ENCODE peak calls at places on chromosomes 2 and 18, in eight cellular contexts. A is T-helper 2 cell; P is GM12864; U is HCEC 1CT; F is mucosa of gallbladder; D is H9; B is stimulated activated CD8-positive, alpha-beta memory T cell treated with anti-CD3 and anti-CD28 coated beads, Interleukin-4, amount 100 ng/mL, for 4 hours; L is small intestine. I is an unnamed sample.

GRCh38 chr2:12715258-12715865 is 1.4 kb upstream of the TRIB2 start:
- DNase-seq in P (no peak), L (no peak), U (no peak), A (no peak), B (no peak), F (no peak), D (no peak), I (no peak)

GRCh38 chr2:238484522-238485452 is 58.1 kb downstream of the ASB1 start:
- DNase-seq in A (no peak), P (no peak), L (no peak), U (no peak), F (peak; percentile 8), B (no peak), D (peak; percentile 23), I (no peak)

GRCh38 chr2:137357641-137358040 is 592.3 kb downstream of the THSD7B start:
- DNase-seq in B (no peak), L (no peak), P (no peak), U (no peak), D (no peak), F (no peak), A (no peak), I (no peak)

GRCh38 chr18:66271927-66272326 is 332.0 kb downstream of the CDH19 start:
- DNase-seq in B (no peak), A (no peak), P (no peak), F (no peak), U (no peak), D (peak; percentile 84), L (no peak), I (no peak)

GRCh38 chr2:233426619-233427342 is 72.5 kb downstream of the DGKD start:
- DNase-seq in L (peak; percentile 58), F (no peak), A (no peak), P (no peak), U (peak; percentile 80), D (no peak), B (peak; percentile 31), I (peak; percentile 22)

GRCh38 chr2:109185801-109186570 is 57.0 kb downstream of the SH3RF3 start:
- DNase-seq in D (no peak), P (no peak), A (no peak), B (no peak), F (peak; percentile 46), L (no peak), U (peak; percentile 67), I (peak; percentile 56)

GRCh38 chr2:190415794-190416729 is 7.9 kb downstream of the MFSD6 start:
- DNase-seq in F (no peak), B (no peak), L (peak; percentile 29), D (no peak), A (no peak), P (no peak), U (no peak), I (no peak)

GRCh38 chr2:20599861-20600461 is 50.9 kb downstream of the HS1BP3 start:
- DNase-seq in B (no peak), P (no peak), F (no peak), A (no peak), U (no peak), D (no peak), L (no peak), I (no peak)

GRCh38 chr2:171254666-171255065 is 94.0 kb upstream of the TLK1 start:
- DNase-seq in D (no peak), A (no peak), U (no peak), L (no peak), P (no peak), F (no peak), B (no peak), I (no peak)

GRCh38 chr18:50629148-50629631 is 69.3 kb downstream of the MAPK4 start:
- DNase-seq in A (no peak), D (no peak), B (no peak), F (no peak), L (no peak), U (no peak), P (no peak), I (no peak)

GRCh38 chr2:73004466-73004865 is 67.0 kb downstream of the SFXN5 start:
- DNase-seq in U (no peak), P (no peak), B (no peak), F (no peak), D (peak; percentile 25), L (no peak), A (no peak), I (no peak)

GRCh38 chr18:9175115-9175514 is 38.5 kb downstream of the ANKRD12 start:
- DNase-seq in B (no peak), F (no peak), L (no peak), P (no peak), U (no peak), A (no peak), D (no peak), I (no peak)

GRCh38 chr2:98465456-98466201 is 21.0 kb downstream of the INPP4A start:
- DNase-seq in U (no peak), A (peak; percentile 90), L (peak; percentile 66), F (peak; percentile 52), B (no peak), D (no peak), P (peak; percentile 90), I (no peak)